ENCODE peak calls at places on chromosomes 2 and 18, in six cellular contexts. L, O, J, Q, Z and R are unnamed samples.

GRCh38 chr18:69387181-69387580 is 13.5 kb upstream of the DOK6 start:
- DNase-seq in L (no peak), O (no peak), J (no peak), Q (no peak), Z (no peak), R (no peak)

GRCh38 chr18:10010611-10011015 is 96.8 kb downstream of the VAPA start:
- DNase-seq in L (peak; percentile 94), O (no peak), J (peak; percentile 74), Q (no peak), Z (peak; percentile 68), R (no peak)

GRCh38 chr2:188319845-188320244 is 28.2 kb downstream of the GULP1 start:
- DNase-seq in L (no peak), O (no peak), J (no peak), Q (no peak), Z (no peak), R (no peak)

GRCh38 chr18:45562567-45563479 is 52.5 kb upstream of the SLC14A2 start:
- DNase-seq in L (no peak), O (no peak), J (peak; percentile 37), Q (no peak), Z (no peak), R (no peak)

GRCh38 chr2:138271467-138271866 is 230.1 kb upstream of the SPOPL start:
- DNase-seq in L (no peak), O (no peak), J (no peak), Q (no peak), Z (no peak), R (no peak)

GRCh38 chr2:95043300-95043786 is 17.8 kb downstream of the MAL start:
- DNase-seq in L (peak; percentile 88), O (no peak), J (peak; percentile 86), Q (no peak), Z (peak; percentile 56), R (no peak)

GRCh38 chr2:66334237-66335054 is 100.5 kb upstream of the MEIS1 start:
- DNase-seq in L (peak; percentile 4), O (no peak), J (no peak), Q (no peak), Z (no peak), R (no peak)

GRCh38 chr18:22391571-22392359 is 25.9 kb downstream of the CTAGE1 start:
- DNase-seq in L (peak; percentile 95), O (no peak), J (peak; percentile 9), Q (peak; percentile 79), Z (peak; percentile 91), R (no peak)

GRCh38 chr18:21900594-21901352 is 160.2 kb downstream of the MIB1 start:
- DNase-seq in L (no peak), O (no peak), J (no peak), Q (no peak), Z (no peak), R (no peak)

GRCh38 chr2:165440367-165440766 is 29.1 kb upstream of the CSRNP3 start:
- DNase-seq in L (peak; percentile 92), O (no peak), J (no peak), Q (no peak), Z (peak; percentile 69), R (no peak)

GRCh38 chr2:227030789-227031188 is 133.2 kb downstream of the COL4A4 start:
- DNase-seq in L (no peak), O (no peak), J (no peak), Q (no peak), Z (no peak), R (no peak)

GRCh38 chr2:127672341-127673303 is 2.7 kb downstream of the LIMS2 start:
- DNase-seq in L (peak; percentile 55), O (no peak), J (no peak), Q (no peak), Z (no peak), R (no peak)

GRCh38 chr2:4715065-4715464 is 977.1 kb upstream of the SOX11 start:
- DNase-seq in L (no peak), O (no peak), J (no peak), Q (no peak), Z (peak; percentile 30), R (no peak)

GRCh38 chr2:220144411-220144810 is 517.0 kb downstream of the SLC4A3 start:
- DNase-seq in L (peak; percentile 81), O (no peak), J (no peak), Q (no peak), Z (peak; percentile 22), R (no peak)

GRCh38 chr2:128384446-128384845 is 65.8 kb upstream of the HS6ST1 start:
- DNase-seq in L (no peak), O (no peak), J (no peak), Q (no peak), Z (no peak), R (no peak)

GRCh38 chr2:199315299-199316179 is 142.2 kb downstream of the SATB2 start:
- DNase-seq in L (peak; percentile 71), O (peak; percentile 24), J (no peak), Q (no peak), Z (peak; percentile 50), R (peak; percentile 53)

GRCh38 chr2:128304715-128305554 is 13.7 kb downstream of the HS6ST1 start:
- DNase-seq in L (peak; percentile 96), O (peak; percentile 75), J (peak; percentile 83), Q (no peak), Z (peak; percentile 99), R (no peak)

GRCh38 chr2:84317135-84317534 is 141.9 kb downstream of the SUCLG1 start:
- DNase-seq in L (no peak), O (no peak), J (no peak), Q (no peak), Z (no peak), R (no peak)

GRCh38 chr2:138827426-138828054 is 47.4 kb upstream of the NXPH2 start:
- DNase-seq in L (peak; percentile 67), O (peak; percentile 44), J (no peak), Q (no peak), Z (peak; percentile 84), R (peak; percentile 79)

GRCh38 chr2:15930589-15931513 is 9.5 kb upstream of the MYCN start:
- DNase-seq in L (no peak), O (no peak), J (no peak), Q (no peak), Z (no peak), R (no peak)

GRCh38 chr2:17756629-17757028 is 2.7 kb downstream of the GEN1 start:
- DNase-seq in L (peak; percentile 50), O (no peak), J (no peak), Q (no peak), Z (peak; percentile 42), R (no peak)

GRCh38 chr2:80001704-80002103 is 302.8 kb downstream of the LRRTM1 start:
- DNase-seq in L (peak; percentile 59), O (no peak), J (no peak), Q (no peak), Z (peak; percentile 0), R (no peak)

GRCh38 chr2:45946023-45946422 is 294.5 kb downstream of the PRKCE start:
- DNase-seq in L (peak; percentile 86), O (no peak), J (no peak), Q (no peak), Z (peak; percentile 68), R (no peak)

GRCh38 chr2:203823179-203823578 is 44.4 kb upstream of the CTLA4 start:
- DNase-seq in L (no peak), O (no peak), J (no peak), Q (no peak), Z (no peak), R (no peak)

DNA sequence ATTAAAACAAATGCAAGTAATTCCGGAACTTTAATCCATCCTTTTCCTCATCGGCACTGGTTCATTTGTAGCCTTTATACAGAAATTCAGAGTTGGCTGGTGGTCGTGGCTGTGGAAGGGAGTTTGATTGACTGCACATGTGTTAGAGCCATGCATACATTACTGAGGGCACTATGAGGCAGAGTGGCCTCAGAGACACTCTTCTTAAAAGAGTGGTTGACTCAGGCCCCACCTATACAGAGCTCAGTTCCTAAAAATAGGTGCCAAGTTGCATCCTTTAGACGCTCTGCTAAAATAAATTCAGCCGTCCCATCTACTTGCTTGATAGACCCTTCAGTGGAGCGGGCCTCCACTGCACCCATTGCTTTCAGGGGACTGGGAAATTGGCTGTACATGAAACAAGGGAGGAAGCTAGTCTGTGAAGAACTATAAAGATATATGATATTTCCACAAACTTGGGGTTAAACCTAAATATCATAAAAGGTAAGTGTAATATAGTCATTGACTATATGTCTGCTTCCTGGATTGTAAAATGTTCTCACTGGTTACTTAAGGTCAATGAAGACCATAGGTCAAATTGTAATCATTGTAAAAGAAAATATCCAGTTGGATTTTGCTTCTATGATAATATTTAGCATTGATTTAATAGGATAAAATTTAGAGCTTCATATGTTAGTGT is 298.9 kb downstream of the XIRP2 start:
- DNase-seq in L (no peak), O (no peak), J (no peak), Q (peak; percentile 18), Z (no peak), R (no peak)
- H3K4me3 ChIP-seq in L (no peak overlapping the region), O (no peak overlapping the region), J (peak overlapping the region; percentile 38), Q (no peak overlapping the region), Z (no peak overlapping the region), R (no peak overlapping the region)

DNA sequence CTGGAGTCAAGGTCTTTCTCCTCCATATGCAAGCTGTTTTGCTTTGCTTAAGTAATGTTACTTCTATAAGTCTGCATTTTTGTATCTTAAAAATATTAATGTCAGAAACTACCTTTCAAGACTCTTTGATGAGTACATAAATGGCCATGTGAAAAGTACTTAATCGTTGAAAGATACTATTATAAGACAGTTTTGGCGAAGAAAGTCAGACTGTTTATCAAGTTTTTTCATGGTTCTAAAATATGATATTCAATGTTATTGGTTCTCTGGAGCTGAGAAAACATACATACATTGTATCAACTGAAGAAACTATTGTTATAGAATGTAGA is 25.1 kb downstream of the FBXO48 start:
- DNase-seq in L (no peak), O (no peak), J (no peak), Q (no peak), Z (no peak), R (no peak)
- H3K4me3 ChIP-seq in L (no peak overlapping the region), O (no peak overlapping the region), J (no peak overlapping the region), Q (no peak overlapping the region), Z (no peak overlapping the region), R (no peak overlapping the region)

GRCh38 chr18:63317982-63318881 is 1.3 kb downstream of the BCL2 start:
- DNase-seq in L (peak; percentile 47), O (no peak), J (peak; percentile 65), Q (peak; percentile 84), Z (peak; percentile 12), R (peak; percentile 93)
- H3K4me3 ChIP-seq in L (peak overlapping the region; percentile 77), O (no peak overlapping the region), J (peak overlapping the region; percentile 82), Q (peak overlapping the region; percentile 69), Z (peak overlapping the region; percentile 38), R (peak overlapping the region; percentile 90)

GRCh38 chr2:186691900-186692299 is 2.0 kb upstream of the FAM171B start:
- DNase-seq in L (no peak), O (no peak), J (no peak), Q (no peak), Z (no peak), R (no peak)

GRCh38 chr2:186690796-186691195 is 3.1 kb upstream of the FAM171B start:
- DNase-seq in L (no peak), O (no peak), J (no peak), Q (no peak), Z (peak; percentile 70), R (no peak)

GRCh38 chr2:186691231-186691630 is 2.6 kb upstream of the FAM171B start:
- DNase-seq in L (no peak), O (no peak), J (no peak), Q (no peak), Z (no peak), R (no peak)

GRCh38 chr2:186695081-186695756 is 1.4 kb downstream of the FAM171B start:
- DNase-seq in L (peak; percentile 86), O (no peak), J (no peak), Q (no peak), Z (peak; percentile 72), R (peak; percentile 33)

DNA sequence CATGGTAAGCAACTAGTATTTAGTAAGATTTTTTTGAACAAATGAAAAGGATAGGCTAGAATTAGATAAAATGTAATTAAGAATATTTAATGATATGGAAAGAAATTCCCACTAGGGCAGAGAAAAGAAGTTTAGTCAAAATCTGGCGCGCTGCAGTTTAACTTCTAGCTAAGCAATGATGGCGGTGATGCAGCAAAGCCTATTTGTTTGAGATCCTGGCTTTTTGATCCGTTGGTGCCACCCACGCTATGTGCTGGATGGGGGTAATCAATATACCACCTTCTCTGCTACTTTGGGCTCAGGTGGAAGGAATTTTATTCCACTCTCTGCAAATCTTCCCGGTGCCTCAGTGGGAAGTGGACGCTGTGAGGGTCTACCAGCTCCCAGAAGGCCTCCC is 416 bp upstream of the FAM171B start:
- DNase-seq in L (peak; percentile 17), O (no peak), J (no peak), Q (no peak), Z (no peak), R (no peak)
- H3K4me3 ChIP-seq in L (peak overlapping the region; percentile 85), O (peak overlapping the region; percentile 32), J (peak overlapping the region; percentile 70), Q (peak overlapping the region; percentile 59), Z (peak overlapping the region; percentile 76), R (peak overlapping the region; percentile 36)